ENCODE peak calls at places on chromosomes 7 and 10, in five cellular contexts. I is T-helper 17 cell, X is GDM1, Z is islet precursor cell, C is ELF-1. R is an unnamed sample.

GRCh38 chr7:12729112-12729511 is 41.7 kb downstream of the ARL4A start:
- DNase-seq in I (no peak), X (no peak), Z (no peak), C (peak; percentile 28), R (no peak)

GRCh38 chr10:129780901-129781795 is 182.9 kb downstream of the EBF3 start:
- DNase-seq in I (no peak), X (no peak), Z (no peak), C (no peak), R (no peak)

GRCh38 chr10:67836491-67836890 is 1.5 kb downstream of the DNAJC12 start:
- DNase-seq in I (no peak), X (no peak), Z (no peak), C (no peak), R (no peak)

GRCh38 chr10:108735380-108735779 is 1187.9 kb downstream of the XPNPEP1 start:
- DNase-seq in I (no peak), X (no peak), Z (no peak), C (no peak), R (no peak)

GRCh38 chr7:11699666-11700065 is 132.3 kb downstream of the THSD7A start:
- DNase-seq in I (no peak), X (no peak), Z (no peak), C (no peak), R (no peak)

GRCh38 chr10:110368002-110368401 is 63.3 kb upstream of the SMNDC1 start:
- DNase-seq in I (no peak), X (no peak), Z (no peak), C (no peak), R (no peak)

GRCh38 chr7:112416127-112416526 is 34.1 kb upstream of the IFRD1 start:
- DNase-seq in I (no peak), X (peak; percentile 22), Z (no peak), C (no peak), R (no peak)

GRCh38 chr7:17706734-17707133 is 233.6 kb downstream of the SNX13 start:
- DNase-seq in I (no peak), X (peak; percentile 40), Z (peak; percentile 79), C (peak; percentile 82), R (no peak)

GRCh38 chr7:1856161-1856965 is 186.3 kb downstream of the ELFN1 start:
- DNase-seq in I (peak; percentile 8), X (no peak), Z (peak; percentile 43), C (peak; percentile 32), R (no peak)

GRCh38 chr7:138752568-138753518 is 45.0 kb upstream of the TMEM213 start:
- DNase-seq in I (peak; percentile 69), X (no peak), Z (peak; percentile 67), C (peak; percentile 79), R (peak; percentile 79)

GRCh38 chr10:42984761-42985325 is 92.0 kb upstream of the RET start:
- DNase-seq in I (no peak), X (no peak), Z (peak; percentile 27), C (no peak), R (no peak)

GRCh38 chr10:36256905-36257304 is 614.8 kb upstream of the FZD8 start:
- DNase-seq in I (no peak), X (no peak), Z (no peak), C (no peak), R (no peak)

GRCh38 chr10:103564799-103565365 is 71.4 kb downstream of the NEURL1 start:
- DNase-seq in I (no peak), X (no peak), Z (peak; percentile 74), C (peak; percentile 59), R (no peak)

GRCh38 chr10:109411897-109412296 is 511.4 kb downstream of the XPNPEP1 start:
- DNase-seq in I (no peak), X (no peak), Z (no peak), C (peak; percentile 26), R (no peak)

GRCh38 chr7:17185690-17186070 is 112.8 kb upstream of the AHR start:
- DNase-seq in I (no peak), X (peak; percentile 14), Z (no peak), C (no peak), R (no peak)

GRCh38 chr7:18961997-18962396 is 155.4 kb downstream of the TWIST1 start:
- DNase-seq in I (no peak), X (no peak), Z (no peak), C (no peak), R (no peak)

GRCh38 chr7:129122751-129123516 is 21.6 kb upstream of the TSPAN33 start:
- DNase-seq in I (no peak), X (peak; percentile 27), Z (no peak), C (no peak), R (no peak)

GRCh38 chr10:132096223-132096622 is 30.5 kb downstream of the JAKMIP3 start:
- DNase-seq in I (no peak), X (peak; percentile 22), Z (peak; percentile 76), C (no peak), R (no peak)

GRCh38 chr7:30201921-30202320 is 67.1 kb downstream of the MTURN start:
- DNase-seq in I (no peak), X (no peak), Z (no peak), C (no peak), R (no peak)

GRCh38 chr7:77537595-77538185 is 595 bp downstream of the PTPN12 start:
- DNase-seq in I (peak; percentile 19), X (peak; percentile 32), Z (peak; percentile 73), C (peak; percentile 72), R (peak; percentile 57)

GRCh38 chr7:158252081-158252836 is 335.4 kb downstream of the PTPRN2 start:
- DNase-seq in I (no peak), X (no peak), Z (peak; percentile 49), C (no peak), R (no peak)

GRCh38 chr10:22345301-22346086 is at the start of gene SPAG6:
- DNase-seq in I (peak; percentile 32), X (peak; percentile 37), Z (peak; percentile 83), C (peak; percentile 84), R (peak; percentile 57)

GRCh38 chr10:43372751-43373445 is 1.5 kb downstream of the FXYD4 start:
- DNase-seq in I (no peak), X (no peak), Z (no peak), C (peak; percentile 73), R (no peak)

GRCh38 chr10:119336599-119336998 is 129.2 kb downstream of the GRK5 start:
- DNase-seq in I (no peak), X (no peak), Z (no peak), C (no peak), R (no peak)

GRCh38 chr10:89342219-89342966 is 14.6 kb downstream of the IFIT3 start:
- DNase-seq in I (no peak), X (no peak), Z (no peak), C (no peak), R (no peak)

GRCh38 chr7:2299853-2300512 is 14.3 kb downstream of the SNX8 start:
- DNase-seq in I (no peak), X (peak; percentile 14), Z (no peak), C (peak; percentile 39), R (no peak)

GRCh38 chr7:77351539-77352004 is 64.6 kb downstream of the GSAP start:
- DNase-seq in I (no peak), X (peak; percentile 87), Z (no peak), C (peak; percentile 60), R (peak; percentile 64)